ENCODE peak calls at places on chromosomes 5 and 9, in seven cellular contexts. B, Z, U, T, S, V and N are unnamed samples.

GRCh38 chr5:149323235-149324205 is 21.8 kb upstream of the GRPEL2 start:
- DNase-seq in T (no peak), B (peak; percentile 83), V (no peak), Z (no peak), U (no peak), S (no peak), N (no peak)

GRCh38 chr9:125701351-125701750 is 5.7 kb downstream of the MAPKAP1 start:
- DNase-seq in U (peak; percentile 46), V (no peak), T (no peak), B (peak; percentile 50), S (no peak), Z (no peak), N (no peak)

GRCh38 chr9:122218070-122218884 is 10.5 kb downstream of the LHX6 start:
- DNase-seq in B (peak; percentile 16), S (no peak), V (no peak), U (no peak), Z (no peak), T (no peak), N (no peak)

GRCh38 chr5:132692632-132692967 is 18.8 kb downstream of the IL4 start:
- DNase-seq in Z (no peak), U (no peak), T (no peak), B (peak; percentile 10), S (no peak), V (no peak), N (no peak)

GRCh38 chr5:40559306-40559705 is 120.4 kb upstream of the PTGER4 start:
- DNase-seq in Z (no peak), S (no peak), B (no peak), T (no peak), V (no peak), U (no peak), N (no peak)

GRCh38 chr5:145347026-145347616 is 488.0 kb downstream of the PRELID2 start:
- DNase-seq in T (no peak), B (peak; percentile 77), U (peak; percentile 51), S (no peak), V (peak; percentile 43), Z (no peak), N (peak; percentile 3)

GRCh38 chr5:151612689-151613427 is 21.7 kb upstream of the FAT2 start:
- DNase-seq in T (peak; percentile 40), B (no peak), Z (no peak), S (no peak), V (no peak), U (no peak), N (no peak)

GRCh38 chr9:76394896-76395244 is 644 bp upstream of the RFK start:
- DNase-seq in Z (no peak), V (peak; percentile 35), U (no peak), S (no peak), B (peak; percentile 49), T (peak; percentile 16), N (no peak)

GRCh38 chr9:121822093-121823085 is 171.0 kb downstream of the DAB2IP start:
- DNase-seq in Z (no peak), V (no peak), U (no peak), S (peak; percentile 38), B (no peak), T (no peak), N (peak; percentile 51)

GRCh38 chr9:94687451-94687850 is 39.0 kb upstream of the AOPEP start:
- DNase-seq in V (no peak), B (no peak), T (no peak), S (no peak), U (no peak), Z (no peak), N (no peak)

GRCh38 chr5:113218906-113219517 is 215.8 kb downstream of the TSSK1B start:
- DNase-seq in T (no peak), Z (no peak), U (no peak), V (no peak), B (no peak), S (no peak), N (no peak)

GRCh38 chr5:98309785-98310566 is 463.5 kb upstream of the RGMB start:
- DNase-seq in U (peak; percentile 91), Z (no peak), V (peak; percentile 38), B (peak; percentile 90), S (no peak), T (peak; percentile 3), N (peak; percentile 23)

GRCh38 chr9:121840838-121841760 is 189.7 kb downstream of the DAB2IP start:
- DNase-seq in Z (no peak), B (no peak), U (no peak), V (no peak), T (no peak), S (peak; percentile 25), N (no peak)

GRCh38 chr9:36315283-36315682 is 57.0 kb upstream of the GNE start:
- DNase-seq in B (no peak), U (no peak), S (no peak), Z (no peak), T (no peak), V (no peak), N (no peak)

GRCh38 chr9:11962327-11962726 is 730.9 kb upstream of the TYRP1 start:
- DNase-seq in B (peak; percentile 1), S (no peak), Z (no peak), U (no peak), T (no peak), V (no peak), N (no peak)

GRCh38 chr5:177447066-177447610 is 524 bp downstream of the PRR7 start:
- DNase-seq in T (peak; percentile 85), V (peak; percentile 53), S (no peak), U (no peak), B (peak; percentile 49), Z (no peak), N (no peak)

GRCh38 chr9:69036319-69036718 is 767 bp downstream of the FXN start:
- DNase-seq in U (no peak), B (peak; percentile 28), V (no peak), S (no peak), T (no peak), Z (peak; percentile 20), N (no peak)

GRCh38 chr5:145975001-145975360 is 38.6 kb downstream of the SH3RF2 start:
- DNase-seq in U (no peak), V (no peak), T (no peak), B (peak; percentile 15), Z (peak; percentile 89), S (no peak), N (no peak)

GRCh38 chr9:86660146-86660545 is 287.2 kb downstream of the GAS1 start:
- DNase-seq in S (no peak), V (no peak), T (no peak), U (peak; percentile 75), B (peak; percentile 78), Z (no peak), N (no peak)

GRCh38 chr9:69857131-69857530 is 36.5 kb downstream of the CFAP95 start:
- DNase-seq in V (no peak), B (peak; percentile 30), Z (no peak), U (peak; percentile 40), S (no peak), T (no peak), N (no peak)

GRCh38 chr5:58403822-58404433 is 56.0 kb downstream of the PLK2 start:
- DNase-seq in T (no peak), S (no peak), V (no peak), U (no peak), B (no peak), Z (no peak), N (no peak)

GRCh38 chr5:61132559-61132958 is 29.7 kb downstream of the SMIM15 start:
- DNase-seq in Z (no peak), U (peak; percentile 55), T (no peak), B (peak; percentile 14), S (no peak), V (no peak), N (no peak)

GRCh38 chr5:134005415-134006118 is 792 bp upstream of the VDAC1 start:
- DNase-seq in B (peak; percentile 23), U (no peak), V (no peak), S (peak; percentile 59), T (peak; percentile 55), Z (peak; percentile 78), N (no peak)

GRCh38 chr5:179435731-179436315 is 90.6 kb upstream of the ADAMTS2 start:
- DNase-seq in S (no peak), V (no peak), T (no peak), U (no peak), B (peak; percentile 65), Z (peak; percentile 53), N (no peak)

GRCh38 chr5:91443761-91444467 is 60.8 kb upstream of the ARRDC3 start:
- DNase-seq in B (no peak), T (no peak), S (no peak), U (no peak), Z (no peak), V (no peak), N (no peak)

GRCh38 chr5:91331705-91332104 is 51.4 kb downstream of the ARRDC3 start:
- DNase-seq in V (no peak), U (no peak), S (no peak), B (no peak), T (no peak), Z (no peak), N (no peak)

GRCh38 chr9:128150594-128151342 is 1.5 kb downstream of the LCN2 start:
- DNase-seq in U (no peak), S (no peak), T (peak; percentile 60), V (peak; percentile 56), B (no peak), Z (peak; percentile 63), N (no peak)

GRCh38 chr5:163586431-163587033 is 81.1 kb downstream of the MAT2B start:
- DNase-seq in B (no peak), T (no peak), S (no peak), V (no peak), U (no peak), Z (no peak), N (no peak)